ENCODE peak calls at places on chromosomes 2 and 18, in eight cellular contexts. One of them, this sample, is unnamed.

GRCh38 chr2:42788882-42789281 is 3.5 kb downstream of the HAAO start:
- DNase-seq in kidney epithelial cell: no peak
- DNase-seq in SHP77: no peak
- DNase-seq in AG09319: no peak
- DNase-seq in NCI-H1930: no peak
- DNase-seq in T-helper 2 cell: no peak
- DNase-seq in hippocampal formation: no peak
- DNase-seq in hypothalamus: no peak
- DNase-seq in this sample: no peak

GRCh38 chr18:21740474-21740723 is 193 bp upstream of the MIB1 start:
- DNase-seq in hypothalamus: peak
- DNase-seq in NCI-H1930: no peak
- DNase-seq in hippocampal formation: peak
- DNase-seq in AG09319: no peak
- DNase-seq in kidney epithelial cell: no peak
- DNase-seq in SHP77: no peak
- DNase-seq in T-helper 2 cell: no peak
- DNase-seq in this sample: no peak

GRCh38 chr2:236882931-236883330 is 202.8 kb upstream of the COPS8 start:
- DNase-seq in T-helper 2 cell: no peak
- DNase-seq in kidney epithelial cell: no peak
- DNase-seq in AG09319: no peak
- DNase-seq in hippocampal formation: no peak
- DNase-seq in hypothalamus: no peak
- DNase-seq in NCI-H1930: no peak
- DNase-seq in SHP77: no peak
- DNase-seq in this sample: no peak

GRCh38 chr18:30444544-30444943 is 598.0 kb downstream of the DSC3 start:
- DNase-seq in AG09319: no peak
- DNase-seq in kidney epithelial cell: no peak
- DNase-seq in T-helper 2 cell: no peak
- DNase-seq in hypothalamus: no peak
- DNase-seq in SHP77: no peak
- DNase-seq in hippocampal formation: no peak
- DNase-seq in NCI-H1930: no peak
- DNase-seq in this sample: no peak

GRCh38 chr2:16155351-16156145 is 215.2 kb downstream of the MYCN start:
- DNase-seq in AG09319: no peak
- DNase-seq in kidney epithelial cell: no peak
- DNase-seq in NCI-H1930: no peak
- DNase-seq in hypothalamus: no peak
- DNase-seq in T-helper 2 cell: no peak
- DNase-seq in hippocampal formation: no peak
- DNase-seq in SHP77: no peak
- DNase-seq in this sample: no peak

GRCh38 chr2:134193774-134194173 is 60.1 kb upstream of the MGAT5 start:
- DNase-seq in hypothalamus: no peak
- DNase-seq in AG09319: no peak
- DNase-seq in NCI-H1930: no peak
- DNase-seq in hippocampal formation: no peak
- DNase-seq in SHP77: no peak
- DNase-seq in T-helper 2 cell: no peak
- DNase-seq in kidney epithelial cell: no peak
- DNase-seq in this sample: no peak

GRCh38 chr2:84429328-84429727 is 29.8 kb downstream of the SUCLG1 start:
- DNase-seq in SHP77: no peak
- DNase-seq in NCI-H1930: no peak
- DNase-seq in AG09319: no peak
- DNase-seq in kidney epithelial cell: no peak
- DNase-seq in T-helper 2 cell: no peak
- DNase-seq in hypothalamus: no peak
- DNase-seq in hippocampal formation: no peak
- DNase-seq in this sample: no peak

GRCh38 chr2:15748736-15749323 is 157.2 kb downstream of the DDX1 start:
- DNase-seq in T-helper 2 cell: no peak
- DNase-seq in hippocampal formation: no peak
- DNase-seq in AG09319: no peak
- DNase-seq in kidney epithelial cell: no peak
- DNase-seq in hypothalamus: no peak
- DNase-seq in NCI-H1930: no peak
- DNase-seq in SHP77: no peak
- DNase-seq in this sample: peak

GRCh38 chr2:101987832-101988231 is 3.9 kb upstream of the IL1R2 start:
- DNase-seq in AG09319: no peak
- DNase-seq in kidney epithelial cell: no peak
- DNase-seq in NCI-H1930: no peak
- DNase-seq in hippocampal formation: no peak
- DNase-seq in T-helper 2 cell: no peak
- DNase-seq in hypothalamus: no peak
- DNase-seq in SHP77: no peak
- DNase-seq in this sample: no peak

GRCh38 chr2:118388771-118389170 is 300.5 kb downstream of the INSIG2 start:
- DNase-seq in kidney epithelial cell: peak
- DNase-seq in hippocampal formation: no peak
- DNase-seq in AG09319: no peak
- DNase-seq in T-helper 2 cell: no peak
- DNase-seq in hypothalamus: no peak
- DNase-seq in NCI-H1930: no peak
- DNase-seq in SHP77: no peak
- DNase-seq in this sample: no peak

GRCh38 chr2:225083276-225083675 is 41.0 kb upstream of the DOCK10 start:
- DNase-seq in hippocampal formation: no peak
- DNase-seq in kidney epithelial cell: no peak
- DNase-seq in hypothalamus: no peak
- DNase-seq in AG09319: no peak
- DNase-seq in SHP77: no peak
- DNase-seq in T-helper 2 cell: no peak
- DNase-seq in NCI-H1930: no peak
- DNase-seq in this sample: no peak

GRCh38 chr18:3262234-3263171 is 570 bp downstream of the MYL12B start:
- DNase-seq in NCI-H1930: no peak
- DNase-seq in SHP77: no peak
- DNase-seq in AG09319: no peak
- DNase-seq in kidney epithelial cell: no peak
- DNase-seq in hippocampal formation: no peak
- DNase-seq in hypothalamus: no peak
- DNase-seq in T-helper 2 cell: peak
- DNase-seq in this sample: peak

GRCh38 chr2:86764661-86765307 is 25.9 kb downstream of the CD8A start:
- DNase-seq in hypothalamus: no peak
- DNase-seq in SHP77: no peak
- DNase-seq in AG09319: peak
- DNase-seq in kidney epithelial cell: peak
- DNase-seq in hippocampal formation: no peak
- DNase-seq in T-helper 2 cell: peak
- DNase-seq in NCI-H1930: no peak
- DNase-seq in this sample: peak

This sample was measured in stimulated activated naive CD8-positive, alpha-beta T cell treated with anti-CD3 and anti-CD28 coated beads, Interleukin-15, Interleukin-2, amounts not matched to agents 100 U/mL and 50 U/mL, for 24 hours.